ENCODE peak calls at places on chromosomes 16 and 17, in seven cellular contexts. One of them, this sample, is unnamed.

GRCh38 chr16:1003551-1004347 is 22.2 kb downstream of the SOX8 start:
- DNase-seq in lower leg skin: no peak
- DNase-seq in AG09319: no peak
- DNase-seq in mesothelial cell of epicardium: no peak
- DNase-seq in stomach: no peak
- DNase-seq in RWPE1: no peak
- DNase-seq in Panc1: no peak
- DNase-seq in this sample: no peak

GRCh38 chr17:19753049-19753444 is 4.9 kb upstream of the ALDH3A1 start:
- DNase-seq in RWPE1: peak
- DNase-seq in lower leg skin: peak
- DNase-seq in AG09319: peak
- DNase-seq in Panc1: peak
- DNase-seq in mesothelial cell of epicardium: no peak
- DNase-seq in stomach: peak
- DNase-seq in this sample: no peak

GRCh38 chr16:83956336-83957289 is 3.6 kb downstream of the OSGIN1 start:
- DNase-seq in mesothelial cell of epicardium: peak
- DNase-seq in stomach: peak
- DNase-seq in Panc1: peak
- DNase-seq in RWPE1: peak
- DNase-seq in lower leg skin: peak
- DNase-seq in AG09319: peak
- DNase-seq in this sample: peak

GRCh38 chr17:82603981-82604448 is 44.2 kb downstream of the WDR45B start:
- DNase-seq in RWPE1: no peak
- DNase-seq in mesothelial cell of epicardium: no peak
- DNase-seq in lower leg skin: no peak
- DNase-seq in stomach: peak
- DNase-seq in Panc1: no peak
- DNase-seq in AG09319: no peak
- DNase-seq in this sample: no peak

GRCh38 chr17:80480248-80480647 is 3.8 kb upstream of the NPTX1 start:
- DNase-seq in Panc1: no peak
- DNase-seq in mesothelial cell of epicardium: no peak
- DNase-seq in RWPE1: no peak
- DNase-seq in lower leg skin: no peak
- DNase-seq in stomach: no peak
- DNase-seq in AG09319: no peak
- DNase-seq in this sample: no peak

GRCh38 chr17:81487487-81488275 is 24.9 kb downstream of the ACTG1 start:
- DNase-seq in lower leg skin: peak
- DNase-seq in RWPE1: peak
- DNase-seq in mesothelial cell of epicardium: peak
- DNase-seq in stomach: peak
- DNase-seq in Panc1: no peak
- DNase-seq in AG09319: no peak
- DNase-seq in this sample: peak

GRCh38 chr17:75594499-75595283 is 7.1 kb downstream of the MYO15B start:
- DNase-seq in lower leg skin: no peak
- DNase-seq in Panc1: no peak
- DNase-seq in AG09319: no peak
- DNase-seq in RWPE1: no peak
- DNase-seq in mesothelial cell of epicardium: no peak
- DNase-seq in stomach: no peak
- DNase-seq in this sample: no peak

GRCh38 chr17:16415031-16415924 is at the start of gene TRPV2:
- DNase-seq in AG09319: no peak
- DNase-seq in Panc1: no peak
- DNase-seq in mesothelial cell of epicardium: no peak
- DNase-seq in lower leg skin: no peak
- DNase-seq in stomach: peak
- DNase-seq in RWPE1: no peak
- DNase-seq in this sample: no peak

GRCh38 chr16:4733747-4734062 is 366 bp downstream of the ANKS3 start:
- DNase-seq in stomach: no peak
- DNase-seq in AG09319: no peak
- DNase-seq in lower leg skin: no peak
- DNase-seq in Panc1: no peak
- DNase-seq in mesothelial cell of epicardium: no peak
- DNase-seq in RWPE1: peak
- DNase-seq in this sample: no peak

GRCh38 chr17:73533801-73534574 is 110.3 kb downstream of the SDK2 start:
- DNase-seq in AG09319: no peak
- DNase-seq in mesothelial cell of epicardium: no peak
- DNase-seq in lower leg skin: no peak
- DNase-seq in RWPE1: no peak
- DNase-seq in Panc1: no peak
- DNase-seq in stomach: no peak
- DNase-seq in this sample: no peak

GRCh38 chr17:74758846-74759163 is 10.4 kb downstream of the NHERF1 start:
- DNase-seq in stomach: no peak
- DNase-seq in lower leg skin: no peak
- DNase-seq in Panc1: no peak
- DNase-seq in AG09319: no peak
- DNase-seq in RWPE1: peak
- DNase-seq in mesothelial cell of epicardium: no peak
- DNase-seq in this sample: no peak

GRCh38 chr17:2361361-2361760 is 24.1 kb downstream of the SGSM2 start:
- DNase-seq in lower leg skin: no peak
- DNase-seq in Panc1: no peak
- DNase-seq in stomach: no peak
- DNase-seq in AG09319: no peak
- DNase-seq in RWPE1: no peak
- DNase-seq in mesothelial cell of epicardium: no peak
- DNase-seq in this sample: no peak

GRCh38 chr17:51682115-51682514 is 421.8 kb downstream of the UTP18 start:
- DNase-seq in RWPE1: no peak
- DNase-seq in AG09319: no peak
- DNase-seq in mesothelial cell of epicardium: no peak
- DNase-seq in lower leg skin: no peak
- DNase-seq in stomach: no peak
- DNase-seq in Panc1: no peak
- DNase-seq in this sample: no peak

GRCh38 chr17:15890279-15890892 is 54.5 kb upstream of the ADORA2B start:
- DNase-seq in Panc1: no peak
- DNase-seq in RWPE1: no peak
- DNase-seq in AG09319: no peak
- DNase-seq in mesothelial cell of epicardium: no peak
- DNase-seq in lower leg skin: peak
- DNase-seq in stomach: no peak
- DNase-seq in this sample: no peak

GRCh38 chr16:78543066-78543465 is 443.6 kb downstream of the WWOX start:
- DNase-seq in lower leg skin: no peak
- DNase-seq in AG09319: no peak
- DNase-seq in RWPE1: no peak
- DNase-seq in stomach: no peak
- DNase-seq in mesothelial cell of epicardium: no peak
- DNase-seq in Panc1: no peak
- DNase-seq in this sample: no peak

GRCh38 chr17:77499699-77500435 is 359.1 kb downstream of the SEC14L1 start:
- DNase-seq in AG09319: no peak
- DNase-seq in mesothelial cell of epicardium: no peak
- DNase-seq in stomach: no peak
- DNase-seq in lower leg skin: peak
- DNase-seq in RWPE1: no peak
- DNase-seq in Panc1: no peak
- DNase-seq in this sample: no peak

GRCh38 chr16:69443809-69444611 is 19.6 kb downstream of the CYB5B start:
- DNase-seq in mesothelial cell of epicardium: no peak
- DNase-seq in RWPE1: no peak
- DNase-seq in lower leg skin: peak
- DNase-seq in AG09319: no peak
- DNase-seq in stomach: no peak
- DNase-seq in Panc1: peak
- DNase-seq in this sample: no peak

GRCh38 chr17:50112694-50113093 is 17.3 kb downstream of the SAMD14 start:
- DNase-seq in mesothelial cell of epicardium: no peak
- DNase-seq in stomach: no peak
- DNase-seq in AG09319: no peak
- DNase-seq in RWPE1: no peak
- DNase-seq in Panc1: no peak
- DNase-seq in lower leg skin: no peak
- DNase-seq in this sample: no peak

GRCh38 chr17:57758654-57759053 is 13.6 kb upstream of the CCDC182 start:
- DNase-seq in Panc1: no peak
- DNase-seq in stomach: no peak
- DNase-seq in mesothelial cell of epicardium: no peak
- DNase-seq in RWPE1: no peak
- DNase-seq in AG09319: no peak
- DNase-seq in lower leg skin: no peak
- DNase-seq in this sample: no peak

GRCh38 chr17:968812-969766 is 10.5 kb downstream of the NXN start:
- DNase-seq in stomach: no peak
- DNase-seq in lower leg skin: no peak
- DNase-seq in AG09319: no peak
- DNase-seq in Panc1: no peak
- DNase-seq in RWPE1: peak
- DNase-seq in mesothelial cell of epicardium: no peak
- DNase-seq in this sample: no peak

GRCh38 chr16:81181013-81181720 is 57.3 kb upstream of the BCO1 start:
- DNase-seq in RWPE1: peak
- DNase-seq in stomach: peak
- DNase-seq in Panc1: peak
- DNase-seq in lower leg skin: peak
- DNase-seq in mesothelial cell of epicardium: peak
- DNase-seq in AG09319: peak
- DNase-seq in this sample: peak

GRCh38 chr17:8162232-8162996 is at the start of gene VAMP2:
- DNase-seq in lower leg skin: peak
- DNase-seq in mesothelial cell of epicardium: peak
- DNase-seq in AG09319: no peak
- DNase-seq in Panc1: no peak
- DNase-seq in RWPE1: peak
- DNase-seq in stomach: peak
- DNase-seq in this sample: peak

GRCh38 chr16:19486744-19487325 is 35.1 kb downstream of the GDE1 start:
- DNase-seq in Panc1: no peak
- DNase-seq in stomach: no peak
- DNase-seq in AG09319: no peak
- DNase-seq in RWPE1: no peak
- DNase-seq in lower leg skin: peak
- DNase-seq in mesothelial cell of epicardium: no peak
- DNase-seq in this sample: no peak
- TF ChIP-seq CTCF in Panc1: no peak
- TF ChIP-seq CTCF in stomach: no peak
- TF ChIP-seq CTCF in AG09319: no peak
- TF ChIP-seq CTCF in RWPE1: no peak
- TF ChIP-seq CTCF in lower leg skin: no peak
- TF ChIP-seq CTCF in mesothelial cell of epicardium: no peak
- TF ChIP-seq CTCF in this sample: no peak

GRCh38 chr16:28108590-28109247 is 45.2 kb upstream of the GSG1L start:
- DNase-seq in AG09319: no peak
- DNase-seq in mesothelial cell of epicardium: no peak
- DNase-seq in Panc1: no peak
- DNase-seq in lower leg skin: no peak
- DNase-seq in RWPE1: no peak
- DNase-seq in stomach: peak
- DNase-seq in this sample: no peak

GRCh38 chr16:28105954-28106353 is 42.4 kb upstream of the GSG1L start:
- DNase-seq in Panc1: no peak
- DNase-seq in stomach: no peak
- DNase-seq in RWPE1: no peak
- DNase-seq in lower leg skin: peak
- DNase-seq in mesothelial cell of epicardium: no peak
- DNase-seq in AG09319: no peak
- DNase-seq in this sample: no peak

GRCh38 chr16:28106467-28106866 is 43.0 kb upstream of the GSG1L start:
- DNase-seq in RWPE1: no peak
- DNase-seq in Panc1: no peak
- DNase-seq in mesothelial cell of epicardium: no peak
- DNase-seq in lower leg skin: no peak
- DNase-seq in stomach: no peak
- DNase-seq in AG09319: no peak
- DNase-seq in this sample: no peak

GRCh38 chr16:28105297-28105696 is 41.8 kb upstream of the GSG1L start:
- DNase-seq in stomach: no peak
- DNase-seq in Panc1: no peak
- DNase-seq in AG09319: no peak
- DNase-seq in mesothelial cell of epicardium: no peak
- DNase-seq in RWPE1: no peak
- DNase-seq in lower leg skin: no peak
- DNase-seq in this sample: no peak

DNA sequence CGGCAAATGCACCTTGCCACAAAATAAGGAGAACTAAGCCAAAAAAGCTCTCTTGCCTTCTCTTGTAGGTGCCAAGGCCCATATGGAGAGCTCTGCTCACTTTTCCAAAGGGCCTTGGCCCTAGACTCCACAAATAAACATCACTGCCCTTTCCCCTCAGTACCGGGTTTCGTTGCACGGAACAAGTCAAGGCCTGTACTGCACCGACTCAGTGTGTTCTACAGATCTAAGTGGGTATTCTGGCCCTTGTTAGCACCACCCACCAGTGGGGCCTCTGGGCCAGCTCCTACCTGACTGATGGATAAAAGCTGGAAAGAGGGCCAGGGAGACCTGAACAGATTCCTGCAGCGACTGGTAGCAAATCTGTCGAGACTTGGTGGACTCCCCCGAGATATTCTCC is 43.7 kb upstream of the GSG1L start:
- DNase-seq in AG09319: no peak
- DNase-seq in mesothelial cell of epicardium: no peak
- DNase-seq in lower leg skin: no peak
- DNase-seq in RWPE1: no peak
- DNase-seq in Panc1: no peak
- DNase-seq in stomach: no peak
- DNase-seq in this sample: no peak
- TF ChIP-seq CTCF in AG09319: no peak
- TF ChIP-seq CTCF in mesothelial cell of epicardium: no peak
- TF ChIP-seq CTCF in lower leg skin: no peak
- TF ChIP-seq CTCF in RWPE1: no peak
- TF ChIP-seq CTCF in Panc1: no peak
- TF ChIP-seq CTCF in stomach: no peak
- TF ChIP-seq CTCF in this sample: no peak

DNA sequence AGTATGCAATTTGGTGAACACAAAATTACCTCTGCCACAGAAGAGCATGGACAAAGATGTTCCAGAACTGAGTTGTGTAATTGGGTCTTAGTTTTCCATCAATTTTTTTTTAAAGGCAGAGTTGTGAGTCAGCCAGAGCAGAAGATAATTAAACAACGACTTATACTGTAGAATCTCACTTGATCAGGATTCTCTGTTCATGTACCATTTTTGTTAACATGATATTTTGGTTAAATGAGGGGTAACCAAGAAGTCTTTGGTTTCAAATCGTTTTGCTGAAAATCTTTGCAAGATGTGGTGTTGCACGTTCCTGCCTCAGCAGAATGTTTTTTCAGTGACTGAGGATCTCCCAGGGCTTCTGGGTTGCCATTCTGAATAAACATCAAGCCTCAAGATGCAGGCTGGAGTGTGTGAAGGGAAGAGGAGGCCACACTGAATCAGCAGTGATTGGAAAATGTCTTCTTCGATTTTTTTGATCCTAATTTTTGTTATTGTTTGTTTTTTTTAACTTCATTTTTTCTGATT is 232.6 kb upstream of the IRX3 start:
- DNase-seq in stomach: no peak
- DNase-seq in lower leg skin: no peak
- DNase-seq in mesothelial cell of epicardium: no peak
- DNase-seq in RWPE1: no peak
- DNase-seq in AG09319: no peak
- DNase-seq in Panc1: no peak
- DNase-seq in this sample: no peak
- TF ChIP-seq CTCF in stomach: no peak
- TF ChIP-seq CTCF in lower leg skin: no peak
- TF ChIP-seq CTCF in mesothelial cell of epicardium: no peak
- TF ChIP-seq CTCF in RWPE1: no peak
- TF ChIP-seq CTCF in AG09319: no peak
- TF ChIP-seq CTCF in Panc1: no peak
- TF ChIP-seq CTCF in this sample: no peak

GRCh38 chr17:39527220-39527813 is 66.0 kb downstream of the CDK12 start:
- DNase-seq in stomach: no peak
- DNase-seq in RWPE1: no peak
- DNase-seq in AG09319: no peak
- DNase-seq in Panc1: no peak
- DNase-seq in lower leg skin: no peak
- DNase-seq in mesothelial cell of epicardium: no peak
- DNase-seq in this sample: no peak
- TF ChIP-seq CTCF in stomach: no peak
- TF ChIP-seq CTCF in RWPE1: peak
- TF ChIP-seq CTCF in AG09319: peak
- TF ChIP-seq CTCF in Panc1: peak
- TF ChIP-seq CTCF in lower leg skin: no peak
- TF ChIP-seq CTCF in mesothelial cell of epicardium: no peak
- TF ChIP-seq CTCF in this sample: peak

This sample was measured in progenitor cell of endocrine pancreas.